ENCODE peak calls at places on chromosomes 11 and 22, in nine cellular contexts. D, G, K, V, S, B, T, X and P are unnamed samples.
A peak's percentile ranks its signal among the peaks of the same experiment; 100 is the strongest.

GRCh38 chr11:67563354-67564114 is 20.1 kb upstream of the GSTP1 start:
- DNase-seq in D (no peak), G (no peak), K (peak; percentile 83), V (no peak), S (peak; percentile 71), B (peak; percentile 82), T (no peak), X (peak; percentile 67), P (no peak)

GRCh38 chr22:41487037-41487963 is 18.4 kb downstream of the ACO2 start:
- DNase-seq in D (no peak), G (no peak), K (no peak), V (no peak), S (no peak), B (peak; percentile 12), T (no peak), X (no peak), P (no peak)

GRCh38 chr11:116852261-116853125 is 15.1 kb upstream of the APOA1 start:
- DNase-seq in D (peak; percentile 20), G (no peak), K (no peak), V (no peak), S (peak; percentile 42), B (no peak), T (no peak), X (no peak), P (no peak)

GRCh38 chr22:24133187-24133965 is 47.9 kb upstream of the SUSD2 start:
- DNase-seq in D (no peak), G (no peak), K (no peak), V (peak; percentile 29), S (no peak), B (no peak), T (no peak), X (no peak), P (no peak)

GRCh38 chr11:46588131-46588530 is 5.7 kb downstream of the AMBRA1 start:
- DNase-seq in D (no peak), G (no peak), K (no peak), V (no peak), S (no peak), B (no peak), T (no peak), X (no peak), P (no peak)

GRCh38 chr11:9075441-9076000 is 15.9 kb downstream of the SCUBE2 start:
- DNase-seq in D (no peak), G (no peak), K (no peak), V (no peak), S (no peak), B (no peak), T (no peak), X (no peak), P (no peak)

GRCh38 chr11:47183031-47183856 is 3.0 kb downstream of the PACSIN3 start:
- DNase-seq in D (no peak), G (no peak), K (no peak), V (no peak), S (no peak), B (no peak), T (no peak), X (no peak), P (no peak)

GRCh38 chr11:2206291-2206690 is 34.7 kb upstream of the TH start:
- DNase-seq in D (no peak), G (no peak), K (no peak), V (no peak), S (no peak), B (peak; percentile 54), T (no peak), X (peak; percentile 3), P (no peak)

GRCh38 chr11:3841426-3842304 is 906 bp upstream of the RHOG start:
- DNase-seq in D (no peak), G (peak; percentile 66), K (peak; percentile 89), V (peak; percentile 88), S (peak; percentile 91), B (peak; percentile 95), T (peak; percentile 86), X (peak; percentile 85), P (peak; percentile 22)

GRCh38 chr11:71482746-71483364 is 29.9 kb downstream of the NADSYN1 start:
- DNase-seq in D (no peak), G (no peak), K (no peak), V (no peak), S (no peak), B (peak; percentile 28), T (no peak), X (no peak), P (no peak)

GRCh38 chr11:45021692-45022130 is 71.0 kb upstream of the TP53I11 start:
- DNase-seq in D (peak; percentile 4), G (no peak), K (no peak), V (no peak), S (peak; percentile 24), B (peak; percentile 91), T (no peak), X (peak; percentile 42), P (peak; percentile 36)

GRCh38 chr11:63227521-63228107 is 15.8 kb downstream of the SLC22A25 start:
- DNase-seq in D (no peak), G (no peak), K (peak; percentile 20), V (no peak), S (no peak), B (no peak), T (no peak), X (no peak), P (no peak)

GRCh38 chr11:63882555-63883242 is 34.3 kb downstream of the RCOR2 start:
- DNase-seq in D (no peak), G (no peak), K (no peak), V (no peak), S (no peak), B (peak; percentile 76), T (peak; percentile 20), X (no peak), P (no peak)